ENCODE peak calls at places on chromosomes 7 and 10, in ten cellular contexts. One of them, this sample, is unnamed.

GRCh38 chr10:96512997-96513685 is 585 bp downstream of the TLL2 start:
- DNase-seq in GM13976: no peak
- DNase-seq in NCI-H446: no peak
- DNase-seq in mesenteric fat pad: no peak
- DNase-seq in neural progenitor cell: peak; percentile 55
- DNase-seq in HFFc6: no peak
- DNase-seq in anterior cingulate cortex: no peak
- DNase-seq in GM12865: no peak
- DNase-seq in stimulated activated CD8-positive, alpha-beta memory T cell treated with anti-CD3 and anti-CD28 coated beads, Interleukin-2, amount 100 ng/mL, for 48 hours: no peak
- DNase-seq in A549: no peak
- DNase-seq in this sample: no peak

GRCh38 chr10:68901106-68901927 is at the start of gene DDX50:
- DNase-seq in stimulated activated CD8-positive, alpha-beta memory T cell treated with anti-CD3 and anti-CD28 coated beads, Interleukin-2, amount 100 ng/mL, for 48 hours: peak; percentile 91
- DNase-seq in neural progenitor cell: peak; percentile 99
- DNase-seq in A549: peak; percentile 99
- DNase-seq in mesenteric fat pad: peak; percentile 98
- DNase-seq in GM12865: peak; percentile 99
- DNase-seq in NCI-H446: peak; percentile 91
- DNase-seq in GM13976: peak; percentile 94
- DNase-seq in HFFc6: peak; percentile 99
- DNase-seq in anterior cingulate cortex: peak; percentile 98
- DNase-seq in this sample: peak; percentile 98

GRCh38 chr10:70695241-70696030 is 23.1 kb downstream of the ADAMTS14 start:
- DNase-seq in stimulated activated CD8-positive, alpha-beta memory T cell treated with anti-CD3 and anti-CD28 coated beads, Interleukin-2, amount 100 ng/mL, for 48 hours: no peak
- DNase-seq in HFFc6: peak; percentile 16
- DNase-seq in NCI-H446: no peak
- DNase-seq in neural progenitor cell: no peak
- DNase-seq in anterior cingulate cortex: no peak
- DNase-seq in mesenteric fat pad: no peak
- DNase-seq in GM12865: no peak
- DNase-seq in GM13976: no peak
- DNase-seq in A549: no peak
- DNase-seq in this sample: no peak

GRCh38 chr7:33849004-33849403 is 56.3 kb upstream of the BMPER start:
- DNase-seq in NCI-H446: no peak
- DNase-seq in anterior cingulate cortex: no peak
- DNase-seq in neural progenitor cell: no peak
- DNase-seq in GM13976: no peak
- DNase-seq in GM12865: no peak
- DNase-seq in stimulated activated CD8-positive, alpha-beta memory T cell treated with anti-CD3 and anti-CD28 coated beads, Interleukin-2, amount 100 ng/mL, for 48 hours: no peak
- DNase-seq in HFFc6: peak; percentile 36
- DNase-seq in A549: no peak
- DNase-seq in mesenteric fat pad: no peak
- DNase-seq in this sample: no peak

GRCh38 chr10:90879062-90879461 is 7.3 kb downstream of the RPP30 start:
- DNase-seq in mesenteric fat pad: no peak
- DNase-seq in GM12865: no peak
- DNase-seq in anterior cingulate cortex: no peak
- DNase-seq in stimulated activated CD8-positive, alpha-beta memory T cell treated with anti-CD3 and anti-CD28 coated beads, Interleukin-2, amount 100 ng/mL, for 48 hours: no peak
- DNase-seq in neural progenitor cell: no peak
- DNase-seq in NCI-H446: no peak
- DNase-seq in A549: no peak
- DNase-seq in HFFc6: no peak
- DNase-seq in GM13976: no peak
- DNase-seq in this sample: no peak

GRCh38 chr10:97259119-97259518 is 33.3 kb downstream of the ARHGAP19 start:
- DNase-seq in GM12865: no peak
- DNase-seq in stimulated activated CD8-positive, alpha-beta memory T cell treated with anti-CD3 and anti-CD28 coated beads, Interleukin-2, amount 100 ng/mL, for 48 hours: no peak
- DNase-seq in anterior cingulate cortex: no peak
- DNase-seq in A549: no peak
- DNase-seq in GM13976: no peak
- DNase-seq in neural progenitor cell: no peak
- DNase-seq in mesenteric fat pad: no peak
- DNase-seq in HFFc6: no peak
- DNase-seq in NCI-H446: no peak
- DNase-seq in this sample: no peak

GRCh38 chr7:27105161-27106122 is 3.0 kb upstream of the HOXA2 start:
- DNase-seq in HFFc6: no peak
- DNase-seq in mesenteric fat pad: no peak
- DNase-seq in stimulated activated CD8-positive, alpha-beta memory T cell treated with anti-CD3 and anti-CD28 coated beads, Interleukin-2, amount 100 ng/mL, for 48 hours: no peak
- DNase-seq in NCI-H446: no peak
- DNase-seq in anterior cingulate cortex: no peak
- DNase-seq in A549: no peak
- DNase-seq in GM13976: no peak
- DNase-seq in GM12865: no peak
- DNase-seq in neural progenitor cell: no peak
- DNase-seq in this sample: no peak

GRCh38 chr7:99141756-99142726 is 1.9 kb downstream of the SMURF1 start:
- DNase-seq in stimulated activated CD8-positive, alpha-beta memory T cell treated with anti-CD3 and anti-CD28 coated beads, Interleukin-2, amount 100 ng/mL, for 48 hours: peak; percentile 27
- DNase-seq in GM12865: peak; percentile 24
- DNase-seq in anterior cingulate cortex: peak; percentile 29
- DNase-seq in NCI-H446: no peak
- DNase-seq in mesenteric fat pad: peak; percentile 87
- DNase-seq in HFFc6: peak; percentile 60
- DNase-seq in A549: peak; percentile 80
- DNase-seq in neural progenitor cell: peak; percentile 80
- DNase-seq in GM13976: peak; percentile 49
- DNase-seq in this sample: no peak

GRCh38 chr10:17123062-17123661 is 6.4 kb downstream of the CUBN start:
- DNase-seq in A549: no peak
- DNase-seq in anterior cingulate cortex: no peak
- DNase-seq in stimulated activated CD8-positive, alpha-beta memory T cell treated with anti-CD3 and anti-CD28 coated beads, Interleukin-2, amount 100 ng/mL, for 48 hours: no peak
- DNase-seq in GM13976: no peak
- DNase-seq in HFFc6: peak; percentile 88
- DNase-seq in GM12865: no peak
- DNase-seq in mesenteric fat pad: no peak
- DNase-seq in neural progenitor cell: no peak
- DNase-seq in NCI-H446: no peak
- DNase-seq in this sample: no peak

GRCh38 chr7:46059308-46060020 is 138.4 kb upstream of the IGFBP3 start:
- DNase-seq in stimulated activated CD8-positive, alpha-beta memory T cell treated with anti-CD3 and anti-CD28 coated beads, Interleukin-2, amount 100 ng/mL, for 48 hours: no peak
- DNase-seq in neural progenitor cell: no peak
- DNase-seq in GM12865: no peak
- DNase-seq in anterior cingulate cortex: no peak
- DNase-seq in GM13976: peak; percentile 13
- DNase-seq in NCI-H446: no peak
- DNase-seq in HFFc6: no peak
- DNase-seq in A549: no peak
- DNase-seq in mesenteric fat pad: no peak
- DNase-seq in this sample: no peak

GRCh38 chr10:77163670-77164348 is 473.8 kb downstream of the KCNMA1 start:
- DNase-seq in HFFc6: peak; percentile 98
- DNase-seq in GM12865: no peak
- DNase-seq in NCI-H446: no peak
- DNase-seq in anterior cingulate cortex: no peak
- DNase-seq in stimulated activated CD8-positive, alpha-beta memory T cell treated with anti-CD3 and anti-CD28 coated beads, Interleukin-2, amount 100 ng/mL, for 48 hours: no peak
- DNase-seq in GM13976: no peak
- DNase-seq in A549: peak; percentile 95
- DNase-seq in neural progenitor cell: no peak
- DNase-seq in mesenteric fat pad: no peak
- DNase-seq in this sample: no peak

GRCh38 chr7:140559410-140559809 is 80.1 kb upstream of the MKRN1 start:
- DNase-seq in mesenteric fat pad: no peak
- DNase-seq in GM13976: no peak
- DNase-seq in GM12865: no peak
- DNase-seq in anterior cingulate cortex: no peak
- DNase-seq in NCI-H446: no peak
- DNase-seq in A549: no peak
- DNase-seq in stimulated activated CD8-positive, alpha-beta memory T cell treated with anti-CD3 and anti-CD28 coated beads, Interleukin-2, amount 100 ng/mL, for 48 hours: no peak
- DNase-seq in neural progenitor cell: no peak
- DNase-seq in HFFc6: no peak
- DNase-seq in this sample: no peak

GRCh38 chr10:133353202-133353959 is 4.4 kb downstream of the FUOM start:
- DNase-seq in neural progenitor cell: no peak
- DNase-seq in A549: no peak
- DNase-seq in HFFc6: no peak
- DNase-seq in mesenteric fat pad: no peak
- DNase-seq in NCI-H446: no peak
- DNase-seq in GM12865: no peak
- DNase-seq in anterior cingulate cortex: no peak
- DNase-seq in stimulated activated CD8-positive, alpha-beta memory T cell treated with anti-CD3 and anti-CD28 coated beads, Interleukin-2, amount 100 ng/mL, for 48 hours: no peak
- DNase-seq in GM13976: no peak
- DNase-seq in this sample: no peak

GRCh38 chr10:5512881-5513698 is 11.7 kb upstream of the CALML3 start:
- DNase-seq in GM13976: no peak
- DNase-seq in GM12865: no peak
- DNase-seq in stimulated activated CD8-positive, alpha-beta memory T cell treated with anti-CD3 and anti-CD28 coated beads, Interleukin-2, amount 100 ng/mL, for 48 hours: no peak
- DNase-seq in HFFc6: no peak
- DNase-seq in mesenteric fat pad: no peak
- DNase-seq in A549: no peak
- DNase-seq in NCI-H446: no peak
- DNase-seq in neural progenitor cell: no peak
- DNase-seq in anterior cingulate cortex: no peak
- DNase-seq in this sample: no peak

GRCh38 chr10:110746254-110746826 is 102.2 kb downstream of the RBM20 start:
- DNase-seq in HFFc6: peak; percentile 61
- DNase-seq in GM12865: peak; percentile 74
- DNase-seq in mesenteric fat pad: no peak
- DNase-seq in stimulated activated CD8-positive, alpha-beta memory T cell treated with anti-CD3 and anti-CD28 coated beads, Interleukin-2, amount 100 ng/mL, for 48 hours: no peak
- DNase-seq in A549: peak; percentile 66
- DNase-seq in NCI-H446: peak; percentile 8
- DNase-seq in anterior cingulate cortex: peak; percentile 13
- DNase-seq in neural progenitor cell: peak; percentile 76
- DNase-seq in GM13976: peak; percentile 51
- DNase-seq in this sample: peak; percentile 60

GRCh38 chr10:96585726-96586418 is 940 bp downstream of the TM9SF3 start:
- DNase-seq in NCI-H446: no peak
- DNase-seq in GM12865: peak; percentile 49
- DNase-seq in HFFc6: no peak
- DNase-seq in GM13976: no peak
- DNase-seq in neural progenitor cell: peak; percentile 10
- DNase-seq in mesenteric fat pad: no peak
- DNase-seq in stimulated activated CD8-positive, alpha-beta memory T cell treated with anti-CD3 and anti-CD28 coated beads, Interleukin-2, amount 100 ng/mL, for 48 hours: no peak
- DNase-seq in anterior cingulate cortex: no peak
- DNase-seq in A549: no peak
- DNase-seq in this sample: no peak

GRCh38 chr7:13821152-13821787 is 168.2 kb downstream of the ETV1 start:
- DNase-seq in GM12865: no peak
- DNase-seq in NCI-H446: no peak
- DNase-seq in anterior cingulate cortex: no peak
- DNase-seq in stimulated activated CD8-positive, alpha-beta memory T cell treated with anti-CD3 and anti-CD28 coated beads, Interleukin-2, amount 100 ng/mL, for 48 hours: no peak
- DNase-seq in HFFc6: peak; percentile 54
- DNase-seq in mesenteric fat pad: no peak
- DNase-seq in GM13976: no peak
- DNase-seq in A549: no peak
- DNase-seq in neural progenitor cell: no peak
- DNase-seq in this sample: no peak

GRCh38 chr7:100965723-100966541 is 3.4 kb upstream of the MUC12 start:
- DNase-seq in neural progenitor cell: peak; percentile 99
- DNase-seq in GM12865: peak; percentile 67
- DNase-seq in GM13976: peak; percentile 98
- DNase-seq in anterior cingulate cortex: no peak
- DNase-seq in A549: peak; percentile 88
- DNase-seq in stimulated activated CD8-positive, alpha-beta memory T cell treated with anti-CD3 and anti-CD28 coated beads, Interleukin-2, amount 100 ng/mL, for 48 hours: peak; percentile 75
- DNase-seq in mesenteric fat pad: peak; percentile 95
- DNase-seq in NCI-H446: no peak
- DNase-seq in HFFc6: peak; percentile 38
- DNase-seq in this sample: no peak

GRCh38 chr7:115748123-115748738 is 282.3 kb downstream of the TFEC start:
- DNase-seq in NCI-H446: no peak
- DNase-seq in mesenteric fat pad: no peak
- DNase-seq in A549: peak; percentile 8
- DNase-seq in GM12865: peak; percentile 37
- DNase-seq in anterior cingulate cortex: no peak
- DNase-seq in neural progenitor cell: peak; percentile 51
- DNase-seq in stimulated activated CD8-positive, alpha-beta memory T cell treated with anti-CD3 and anti-CD28 coated beads, Interleukin-2, amount 100 ng/mL, for 48 hours: no peak
- DNase-seq in HFFc6: peak; percentile 13
- DNase-seq in GM13976: no peak
- DNase-seq in this sample: no peak

GRCh38 chr7:128829391-128830166 is 627 bp upstream of the FLNC start:
- DNase-seq in GM13976: peak; percentile 34
- DNase-seq in HFFc6: peak; percentile 67
- DNase-seq in anterior cingulate cortex: no peak
- DNase-seq in NCI-H446: no peak
- DNase-seq in GM12865: no peak
- DNase-seq in stimulated activated CD8-positive, alpha-beta memory T cell treated with anti-CD3 and anti-CD28 coated beads, Interleukin-2, amount 100 ng/mL, for 48 hours: no peak
- DNase-seq in A549: no peak
- DNase-seq in mesenteric fat pad: peak; percentile 80
- DNase-seq in neural progenitor cell: peak; percentile 24
- DNase-seq in this sample: no peak

GRCh38 chr7:41886257-41886905 is 183.5 kb upstream of the INHBA start:
- DNase-seq in stimulated activated CD8-positive, alpha-beta memory T cell treated with anti-CD3 and anti-CD28 coated beads, Interleukin-2, amount 100 ng/mL, for 48 hours: no peak
- DNase-seq in mesenteric fat pad: no peak
- DNase-seq in NCI-H446: no peak
- DNase-seq in GM12865: no peak
- DNase-seq in neural progenitor cell: no peak
- DNase-seq in A549: no peak
- DNase-seq in anterior cingulate cortex: no peak
- DNase-seq in HFFc6: peak; percentile 84
- DNase-seq in GM13976: no peak
- DNase-seq in this sample: no peak

GRCh38 chr10:78203915-78204818 is 170.5 kb downstream of the RPS24 start:
- DNase-seq in stimulated activated CD8-positive, alpha-beta memory T cell treated with anti-CD3 and anti-CD28 coated beads, Interleukin-2, amount 100 ng/mL, for 48 hours: no peak
- DNase-seq in GM12865: no peak
- DNase-seq in anterior cingulate cortex: no peak
- DNase-seq in A549: peak; percentile 34
- DNase-seq in GM13976: no peak
- DNase-seq in mesenteric fat pad: no peak
- DNase-seq in NCI-H446: no peak
- DNase-seq in neural progenitor cell: no peak
- DNase-seq in HFFc6: no peak
- DNase-seq in this sample: no peak

GRCh38 chr7:148481965-148482626 is 108.5 kb upstream of the C7orf33 start:
- DNase-seq in GM13976: no peak
- DNase-seq in NCI-H446: no peak
- DNase-seq in mesenteric fat pad: peak; percentile 67
- DNase-seq in stimulated activated CD8-positive, alpha-beta memory T cell treated with anti-CD3 and anti-CD28 coated beads, Interleukin-2, amount 100 ng/mL, for 48 hours: no peak
- DNase-seq in A549: no peak
- DNase-seq in neural progenitor cell: no peak
- DNase-seq in HFFc6: no peak
- DNase-seq in anterior cingulate cortex: no peak
- DNase-seq in GM12865: no peak
- DNase-seq in this sample: peak; percentile 70

GRCh38 chr7:7706556-7706955 is 11.9 kb downstream of the RPA3 start:
- DNase-seq in HFFc6: no peak
- DNase-seq in A549: no peak
- DNase-seq in mesenteric fat pad: no peak
- DNase-seq in anterior cingulate cortex: no peak
- DNase-seq in GM13976: no peak
- DNase-seq in neural progenitor cell: no peak
- DNase-seq in NCI-H446: no peak
- DNase-seq in stimulated activated CD8-positive, alpha-beta memory T cell treated with anti-CD3 and anti-CD28 coated beads, Interleukin-2, amount 100 ng/mL, for 48 hours: no peak
- DNase-seq in GM12865: no peak
- DNase-seq in this sample: peak; percentile 81

GRCh38 chr7:1678070-1678543 is 8.0 kb downstream of the ELFN1 start:
- DNase-seq in stimulated activated CD8-positive, alpha-beta memory T cell treated with anti-CD3 and anti-CD28 coated beads, Interleukin-2, amount 100 ng/mL, for 48 hours: no peak
- DNase-seq in HFFc6: no peak
- DNase-seq in GM13976: peak; percentile 28
- DNase-seq in mesenteric fat pad: peak; percentile 73
- DNase-seq in GM12865: no peak
- DNase-seq in neural progenitor cell: no peak
- DNase-seq in anterior cingulate cortex: no peak
- DNase-seq in NCI-H446: no peak
- DNase-seq in A549: no peak
- DNase-seq in this sample: no peak

GRCh38 chr7:132739271-132739955 is 163.1 kb upstream of the PLXNA4 start:
- DNase-seq in GM13976: no peak
- DNase-seq in GM12865: no peak
- DNase-seq in mesenteric fat pad: no peak
- DNase-seq in HFFc6: peak; percentile 88
- DNase-seq in neural progenitor cell: no peak
- DNase-seq in NCI-H446: no peak
- DNase-seq in stimulated activated CD8-positive, alpha-beta memory T cell treated with anti-CD3 and anti-CD28 coated beads, Interleukin-2, amount 100 ng/mL, for 48 hours: no peak
- DNase-seq in anterior cingulate cortex: no peak
- DNase-seq in A549: peak; percentile 68
- DNase-seq in this sample: no peak

This sample was measured in NCI-H1694 treated with DMSO at 0.1 percent for 48 hours.